ENCODE peak calls at places on chromosomes 16 and 17, in eight cellular contexts. G is endodermal cell; W is AG20443; A is CD8-positive, alpha-beta memory T cell; T is GM23248; E is ACHN; P is nephron progenitor cell; I is A172. Z is an unnamed sample.

GRCh38 chr17:80584171-80584905 is 39.7 kb downstream of the RPTOR start:
- DNase-seq in G (no peak), T (peak), P (no peak), W (no peak), E (no peak), A (no peak), I (no peak), Z (peak)

GRCh38 chr17:81960130-81960958 is 643 bp downstream of the NOTUM start:
- DNase-seq in A (no peak), T (no peak), G (peak), P (peak), W (no peak), E (no peak), I (no peak), Z (no peak)

GRCh38 chr17:64694207-64694606 is 32.1 kb upstream of the SMURF2 start:
- DNase-seq in W (no peak), P (no peak), I (peak), T (peak), E (no peak), G (no peak), A (no peak), Z (peak)

GRCh38 chr16:71746442-71747046 is 22.0 kb upstream of the PHLPP2 start:
- DNase-seq in I (peak), P (no peak), E (peak), T (peak), G (no peak), W (peak), A (no peak), Z (peak)

GRCh38 chr16:46620265-46621005 is 744 bp downstream of the SHCBP1 start:
- DNase-seq in W (peak), G (no peak), T (peak), I (peak), A (no peak), P (no peak), E (peak), Z (peak)

GRCh38 chr16:55835578-55835977 is 2.7 kb upstream of the CES1 start:
- DNase-seq in P (no peak), W (no peak), I (no peak), G (no peak), E (no peak), T (no peak), A (no peak), Z (no peak)

GRCh38 chr16:88619859-88620655 is 18.3 kb upstream of the IL17C start:
- DNase-seq in A (peak), P (no peak), I (no peak), E (no peak), G (no peak), W (no peak), T (no peak), Z (no peak)

GRCh38 chr16:88922114-88922825 is 54.7 kb downstream of the CBFA2T3 start:
- DNase-seq in P (no peak), G (peak), T (peak), E (peak), I (peak), A (no peak), W (peak), Z (no peak)

GRCh38 chr16:1615761-1616160 is 3.6 kb downstream of the CRAMP1 start:
- DNase-seq in W (no peak), P (no peak), A (no peak), T (peak), G (no peak), E (no peak), I (no peak), Z (no peak)

GRCh38 chr16:3087243-3087791 is 11.8 kb downstream of the ZSCAN10 start:
- DNase-seq in T (no peak), G (peak), E (peak), P (peak), W (peak), I (no peak), A (no peak), Z (no peak)

GRCh38 chr16:68696514-68696913 is 40.6 kb upstream of the CDH1 start:
- DNase-seq in A (no peak), E (no peak), W (no peak), T (no peak), G (no peak), P (no peak), I (no peak), Z (no peak)

GRCh38 chr16:4846503-4846900 is 586 bp downstream of the GLYR1 start:
- DNase-seq in T (peak), W (peak), A (peak), P (peak), E (peak), I (peak), G (peak), Z (peak)

GRCh38 chr17:10827898-10828552 is 9.9 kb downstream of the PIRT start:
- DNase-seq in I (no peak), W (no peak), E (no peak), G (no peak), P (no peak), A (no peak), T (no peak), Z (no peak)

GRCh38 chr17:28240688-28241340 is 78.2 kb upstream of the TMEM97 start:
- DNase-seq in W (peak), E (no peak), A (no peak), P (no peak), I (no peak), T (no peak), G (no peak), Z (no peak)

GRCh38 chr17:1232786-1233185 is 37.5 kb upstream of the BHLHA9 start:
- DNase-seq in T (peak), A (no peak), I (peak), G (no peak), E (no peak), P (no peak), W (peak), Z (peak)

GRCh38 chr16:689175-689897 is 862 bp downstream of the WDR24 start:
- DNase-seq in W (no peak), A (no peak), E (no peak), T (no peak), P (no peak), G (no peak), I (no peak), Z (no peak)

GRCh38 chr17:82650723-82651122 is 2.5 kb upstream of the WDR45B start:
- DNase-seq in E (no peak), I (no peak), A (no peak), T (no peak), P (no peak), G (no peak), W (no peak), Z (no peak)

GRCh38 chr16:11587643-11588247 is 1.0 kb upstream of the LITAF start:
- DNase-seq in I (no peak), P (no peak), E (no peak), W (no peak), T (no peak), A (no peak), G (no peak), Z (no peak)